ENCODE peak calls at places on chromosomes 12 and 14, in six cellular contexts. Y, S, G, P, W and L are unnamed samples.

GRCh38 chr12:3313066-3313465 is 177.9 kb upstream of the PRMT8 start:
- DNase-seq in G (no peak), W (no peak), S (no peak), Y (no peak), P (no peak), L (no peak)

GRCh38 chr14:53054457-53054856 is 98.7 kb downstream of the DDHD1 start:
- DNase-seq in W (no peak), G (no peak), S (no peak), P (no peak), Y (no peak), L (no peak)

GRCh38 chr14:103653802-103654201 is 24.8 kb downstream of the KLC1 start:
- DNase-seq in W (no peak), S (no peak), Y (no peak), G (no peak), P (no peak), L (no peak)

GRCh38 chr12:107478881-107479280 is 206.7 kb upstream of the PWP1 start:
- DNase-seq in Y (no peak), G (peak), P (no peak), W (no peak), S (no peak), L (no peak)

GRCh38 chr12:84856156-84856900 is 56.3 kb downstream of the SLC6A15 start:
- DNase-seq in Y (no peak), S (no peak), G (no peak), P (no peak), W (no peak), L (no peak)

GRCh38 chr12:43282106-43282505 is 269.9 kb downstream of the ADAMTS20 start:
- DNase-seq in S (no peak), G (peak), P (no peak), W (no peak), Y (peak), L (peak)

GRCh38 chr12:39401459-39401858 is 41.5 kb downstream of the KIF21A start:
- DNase-seq in G (no peak), S (no peak), W (no peak), Y (no peak), P (no peak), L (no peak)

GRCh38 chr12:43348221-43348620 is 203.8 kb downstream of the ADAMTS20 start:
- DNase-seq in P (no peak), Y (no peak), G (no peak), W (no peak), S (no peak), L (no peak)

GRCh38 chr12:6312529-6313325 is 2.2 kb downstream of the PLEKHG6 start:
- DNase-seq in P (peak), W (no peak), Y (no peak), S (peak), G (no peak), L (peak)

GRCh38 chr12:61934564-61934963 is 325.6 kb upstream of the USP15 start:
- DNase-seq in W (no peak), G (no peak), P (no peak), S (no peak), Y (no peak), L (no peak)

GRCh38 chr12:131434208-131435125 is 276.4 kb upstream of the SFSWAP start:
- DNase-seq in G (no peak), W (no peak), S (no peak), Y (no peak), P (peak), L (no peak)

GRCh38 chr12:89977356-89978185 is 268.9 kb upstream of the ATP2B1 start:
- DNase-seq in Y (no peak), G (no peak), P (no peak), W (no peak), S (no peak), L (no peak)

GRCh38 chr12:72276212-72276865 is 4.2 kb downstream of the TRHDE start:
- DNase-seq in S (no peak), G (no peak), W (no peak), P (no peak), Y (no peak), L (no peak)

GRCh38 chr14:29528889-29529288 is 398.8 kb downstream of the PRKD1 start:
- DNase-seq in S (no peak), Y (no peak), G (no peak), W (no peak), P (no peak), L (no peak)

GRCh38 chr12:129871991-129872969 is 31.5 kb downstream of the TMEM132D start:
- DNase-seq in P (no peak), Y (no peak), W (peak), G (no peak), S (no peak), L (no peak)

GRCh38 chr14:95727084-95727700 is 13.3 kb upstream of the TCL1A start:
- DNase-seq in W (no peak), S (no peak), G (no peak), P (no peak), Y (no peak), L (no peak)

GRCh38 chr12:91958816-91959215 is 186.8 kb downstream of the BTG1 start:
- DNase-seq in W (no peak), S (no peak), Y (no peak), G (no peak), P (no peak), L (no peak)

GRCh38 chr14:95504135-95505029 is 12.1 kb downstream of the SYNE3 start:
- DNase-seq in Y (no peak), P (no peak), W (no peak), G (no peak), S (no peak), L (no peak)

GRCh38 chr14:72553656-72554055 is 340.2 kb downstream of the DPF3 start:
- DNase-seq in P (no peak), G (no peak), S (no peak), Y (no peak), W (no peak), L (no peak)

GRCh38 chr14:61406198-61406597 is 84.8 kb downstream of the PRKCH start:
- DNase-seq in W (no peak), S (no peak), G (peak), Y (no peak), P (no peak), L (no peak)

GRCh38 chr14:75310295-75311059 is 31.8 kb downstream of the FOS start:
- DNase-seq in W (peak), P (no peak), S (no peak), G (peak), Y (no peak), L (no peak)

GRCh38 chr14:60724080-60724618 is at the start of gene SIX4:
- DNase-seq in G (peak), P (peak), S (no peak), Y (peak), W (peak), L (peak)

GRCh38 chr14:71478542-71478941 is 453.7 kb upstream of the RGS6 start:
- DNase-seq in P (no peak), G (no peak), W (no peak), Y (no peak), S (no peak), L (no peak)

GRCh38 chr14:104320611-104321086 is 182.3 kb downstream of the KIF26A start:
- DNase-seq in P (no peak), W (no peak), G (no peak), Y (no peak), S (no peak), L (no peak)

GRCh38 chr12:85711735-85712390 is 124.3 kb downstream of the RASSF9 start:
- DNase-seq in G (no peak), P (no peak), Y (no peak), S (no peak), W (no peak), L (no peak)

GRCh38 chr12:131061041-131061806 is 107.5 kb downstream of the ADGRD1 start:
- DNase-seq in Y (no peak), W (no peak), P (no peak), G (no peak), S (peak), L (no peak)

GRCh38 chr12:62267490-62267889 is 7.3 kb downstream of the USP15 start:
- DNase-seq in P (no peak), G (no peak), S (no peak), Y (no peak), W (no peak), L (no peak)

GRCh38 chr14:72751276-72752033 is 142.4 kb downstream of the DPF3 start:
- DNase-seq in G (no peak), P (no peak), S (no peak), Y (no peak), W (no peak), L (no peak)

DNA sequence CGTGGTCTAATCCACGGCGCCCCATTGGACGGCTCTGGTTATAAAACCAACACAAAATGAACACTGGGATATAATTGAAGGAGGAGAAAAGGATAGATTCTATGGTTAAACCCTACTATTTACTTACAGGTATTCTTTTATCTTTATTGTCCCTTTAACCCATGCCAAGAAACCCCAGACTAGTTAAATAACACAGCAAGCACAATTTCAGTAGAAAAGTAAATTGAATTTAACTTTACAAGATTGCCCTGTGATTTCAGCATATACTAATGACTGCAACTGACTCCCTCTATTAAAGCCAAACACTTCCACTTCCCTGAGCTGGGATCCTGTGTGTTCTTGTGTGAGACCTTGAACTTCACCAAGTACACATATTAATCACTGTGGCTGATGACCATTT is 45.3 kb downstream of the BCL11B start:
- DNase-seq in P (no peak), G (no peak), W (no peak), Y (no peak), S (no peak), L (no peak)
- TF ChIP-seq JUND in P (no peak), G (no peak), W (no peak), Y (no peak), S (no peak), L (no peak)

GRCh38 chr12:70549340-70550179 is 87.7 kb downstream of the PTPRB start:
- DNase-seq in P (no peak), G (no peak), S (no peak), Y (no peak), W (no peak), L (peak)
- TF ChIP-seq JUND in P (no peak), G (no peak), S (no peak), Y (no peak), W (no peak), L (no peak)

GRCh38 chr12:51025182-51025747 is 919 bp downstream of the SLC11A2 start:
- DNase-seq in P (no peak), G (no peak), Y (no peak), W (no peak), S (no peak), L (no peak)

GRCh38 chr12:51021694-51022093 is 4.5 kb downstream of the SLC11A2 start:
- DNase-seq in S (no peak), W (no peak), G (no peak), Y (no peak), P (peak), L (no peak)

GRCh38 chr12:51025748-51026654 is at the start of gene SLC11A2:
- DNase-seq in W (peak), S (peak), P (peak), Y (peak), G (peak), L (peak)

GRCh38 chr12:51020448-51021182 is 5.6 kb downstream of the SLC11A2 start:
- DNase-seq in G (no peak), W (no peak), Y (no peak), S (no peak), P (no peak), L (no peak)

GRCh38 chr12:51023625-51024395 is 2.4 kb downstream of the SLC11A2 start:
- DNase-seq in G (no peak), W (no peak), S (no peak), P (no peak), Y (no peak), L (no peak)
- TF ChIP-seq JUND in G (no peak), W (no peak), S (no peak), P (no peak), Y (no peak), L (no peak)

DNA sequence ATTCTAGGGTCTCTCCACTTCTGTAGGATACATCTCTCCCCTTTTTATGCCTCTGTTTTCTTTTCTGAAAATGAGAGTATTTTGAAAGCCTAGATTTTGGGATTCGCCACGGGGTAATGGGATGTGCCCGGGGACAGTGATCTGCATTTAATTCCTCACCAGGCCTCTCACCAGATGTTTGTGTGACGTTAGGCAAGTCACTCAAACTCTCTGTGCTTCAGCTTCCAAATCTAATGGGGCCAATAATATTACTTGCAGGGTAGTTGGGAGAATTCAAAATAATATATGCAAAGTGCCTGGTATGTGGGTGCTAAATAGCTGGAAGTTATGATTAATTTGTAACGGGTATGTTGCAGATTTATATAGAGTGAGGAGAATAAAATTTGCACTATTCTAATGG is 78.8 kb downstream of the C12orf75 start:
- DNase-seq in P (no peak), G (no peak), S (no peak), Y (no peak), W (no peak), L (no peak)
- TF ChIP-seq JUND in P (no peak), G (no peak), S (no peak), Y (no peak), W (no peak), L (no peak)

DNA sequence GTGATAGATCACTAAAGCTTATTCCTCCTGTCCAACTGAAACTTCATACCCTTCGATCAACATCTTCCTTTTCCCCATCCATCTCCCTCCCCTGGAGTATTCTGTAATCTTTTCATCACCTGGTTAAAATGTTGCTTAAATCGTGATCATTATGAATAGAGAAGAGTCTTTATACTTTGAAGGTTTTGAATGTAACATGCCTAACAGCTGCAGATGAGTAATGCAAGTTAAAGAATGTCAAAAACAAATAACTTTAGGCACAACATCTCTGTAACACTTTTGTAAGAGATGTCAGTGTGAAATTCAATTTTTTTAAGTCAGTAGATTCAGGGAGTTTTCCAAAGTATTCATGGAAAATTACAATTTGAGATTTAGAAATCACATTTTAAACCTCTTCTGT is 25.0 kb downstream of the RXYLT1 start:
- DNase-seq in P (no peak), S (no peak), G (no peak), Y (no peak), W (no peak), L (no peak)
- TF ChIP-seq JUND in P (no peak), S (no peak), G (no peak), Y (no peak), W (no peak), L (no peak)

DNA sequence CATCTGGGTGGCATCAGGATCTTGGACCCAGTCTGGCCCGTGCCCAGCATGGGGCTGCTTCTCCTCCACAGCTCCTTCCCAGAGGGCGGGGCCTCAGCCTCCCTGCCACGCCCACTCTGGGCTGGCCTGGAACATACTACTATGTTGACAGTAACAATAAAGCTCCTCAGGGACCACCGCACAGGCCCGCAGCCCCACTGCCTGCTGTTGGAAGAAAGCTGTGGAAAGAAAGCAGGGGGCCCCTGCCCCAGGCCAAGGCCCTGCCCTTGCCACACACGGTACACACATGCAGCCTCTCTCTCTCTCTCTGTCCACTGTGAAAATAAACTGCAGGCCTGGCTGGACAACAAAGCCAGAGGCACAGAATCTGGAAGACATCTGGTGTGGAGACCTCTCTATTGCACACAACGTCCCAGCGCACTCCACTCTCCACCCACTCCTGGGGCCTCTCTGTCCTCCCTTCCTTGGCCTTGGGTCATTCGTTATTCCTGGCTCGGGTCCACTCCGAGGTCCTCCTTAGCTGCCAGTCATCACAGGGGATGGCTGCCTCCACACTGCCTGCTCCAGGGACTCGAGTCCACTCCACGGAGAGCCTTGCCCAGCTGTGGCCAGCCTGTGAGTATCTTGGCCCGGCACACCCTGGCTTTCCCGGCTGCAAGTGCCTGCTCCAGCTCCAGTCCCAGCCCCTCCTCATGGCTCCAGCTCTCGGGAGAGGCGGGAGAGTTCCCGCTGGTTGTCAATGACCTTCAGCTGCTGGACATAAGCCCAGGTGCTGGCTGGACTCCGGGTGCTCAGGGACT is 11.8 kb upstream of the ENDOU start:
- DNase-seq in G (peak), P (peak), W (no peak), S (no peak), Y (no peak), L (no peak)
- TF ChIP-seq JUND in G (no peak), P (no peak), W (no peak), S (no peak), Y (no peak), L (no peak)

GRCh38 chr14:87955501-87955900 is 37.5 kb downstream of the GALC start:
- DNase-seq in P (no peak), S (no peak), W (no peak), G (no peak), Y (no peak), L (no peak)

DNA sequence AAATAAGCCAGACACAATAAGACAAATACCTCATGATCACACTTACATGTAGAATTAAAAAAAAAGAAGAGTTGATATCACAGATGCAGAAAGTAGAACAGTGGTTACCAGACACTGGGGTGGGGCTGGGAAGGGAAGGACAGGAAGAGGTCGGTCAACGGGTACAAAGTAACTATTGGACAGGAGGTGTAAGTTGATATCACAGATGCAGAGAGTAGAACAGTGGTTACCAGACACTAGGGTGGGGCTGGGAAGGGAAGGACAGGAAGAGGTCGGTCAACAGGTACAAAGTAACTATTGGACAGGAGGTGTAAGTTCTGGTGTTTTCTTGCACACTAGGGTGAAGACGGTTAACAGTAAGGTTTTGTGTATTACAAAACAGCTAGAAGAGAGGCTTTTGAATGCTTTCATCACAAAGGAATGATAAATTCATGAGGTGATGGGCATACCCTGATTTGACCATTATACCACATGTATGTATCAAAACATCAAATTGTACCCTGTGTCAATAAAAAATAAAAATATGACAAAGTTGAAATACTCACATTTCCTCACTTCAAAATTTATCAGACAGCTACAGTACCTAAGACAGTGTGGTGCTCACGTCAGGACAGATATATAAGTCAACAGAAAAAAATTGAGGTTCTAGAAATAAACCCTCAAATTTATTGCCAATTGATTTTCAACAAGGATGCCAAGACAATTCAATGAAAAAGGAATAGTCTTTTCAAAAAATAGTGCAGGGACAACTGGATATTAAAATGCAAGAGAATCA is 32.8 kb downstream of the GALC start:
- DNase-seq in W (no peak), S (no peak), G (no peak), P (no peak), Y (no peak), L (no peak)
- TF ChIP-seq JUND in W (no peak), S (no peak), G (no peak), P (no peak), Y (no peak), L (no peak)

DNA sequence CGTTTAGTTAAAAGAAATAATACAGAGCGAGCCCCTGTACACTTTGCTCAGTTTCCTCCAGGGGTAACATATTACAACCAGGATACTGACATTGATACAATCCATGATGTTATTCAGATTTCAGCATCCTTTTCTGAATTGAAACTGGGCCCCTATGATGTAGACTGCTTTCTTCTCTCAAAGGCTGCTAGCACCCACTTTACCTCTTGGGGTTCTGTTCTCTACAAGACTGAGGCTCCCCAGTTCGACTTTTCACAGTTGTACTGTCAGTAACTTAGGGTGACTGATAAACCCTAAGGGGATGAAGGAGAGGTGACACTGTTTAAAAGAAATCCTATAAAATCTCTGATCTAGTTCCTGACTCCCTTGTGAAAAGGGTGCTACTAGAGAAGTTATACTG is 861 bp downstream of the VPS33A start:
- DNase-seq in Y (no peak), S (no peak), W (no peak), P (no peak), G (no peak), L (no peak)
- TF ChIP-seq JUND in Y (no peak), S (no peak), W (no peak), P (no peak), G (no peak), L (no peak)

GRCh38 chr12:50425859-50426258 is 25.2 kb downstream of the LARP4 start:
- DNase-seq in G (no peak), P (no peak), S (no peak), Y (no peak), W (no peak), L (no peak)
- TF ChIP-seq JUND in G (no peak), P (no peak), S (no peak), Y (no peak), W (no peak), L (no peak)

DNA sequence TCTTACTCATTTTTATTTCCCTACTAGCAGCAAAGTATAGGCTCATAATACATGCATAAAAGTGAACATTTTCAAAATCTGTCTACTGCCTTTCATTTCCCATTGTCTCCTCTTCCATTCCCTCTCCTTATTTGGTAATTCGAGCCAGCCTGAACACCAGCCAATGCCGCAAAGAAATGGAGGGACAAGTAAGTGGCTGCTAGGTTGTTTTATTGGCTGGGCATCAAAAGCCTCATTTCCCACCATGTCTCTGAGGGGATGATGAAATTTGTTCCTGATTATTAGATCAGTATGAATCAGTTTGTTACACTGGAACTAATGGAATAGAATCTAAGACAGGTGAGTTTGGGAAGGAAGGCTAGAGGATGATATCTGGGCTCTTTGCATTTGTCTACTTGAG is 143.5 kb downstream of the KCNA5 start:
- DNase-seq in Y (no peak), W (no peak), G (no peak), S (no peak), P (no peak), L (no peak)
- TF ChIP-seq JUND in Y (no peak), W (no peak), G (no peak), S (no peak), P (no peak), L (no peak)